ENCODE peak calls at places on chromosome 15, in eight cellular contexts. One of them, this sample, is unnamed.
A peak's percentile ranks its signal among the peaks of the same experiment; 100 is the strongest.

GRCh38 chr15:63287109-63287508 is 9.7 kb downstream of the APH1B start:
- DNase-seq in AG20443: no peak
- DNase-seq in germinal center: no peak
- DNase-seq in tibial artery: no peak
- DNase-seq in cardiac fibroblast: peak; percentile 52
- DNase-seq in putamen: no peak
- DNase-seq in GM06990: no peak
- DNase-seq in amygdala: no peak
- DNase-seq in this sample: peak; percentile 12

GRCh38 chr15:101669744-101670143 is 17.6 kb upstream of the TM2D3 start:
- DNase-seq in AG20443: no peak
- DNase-seq in germinal center: no peak
- DNase-seq in tibial artery: no peak
- DNase-seq in cardiac fibroblast: peak; percentile 72
- DNase-seq in putamen: no peak
- DNase-seq in GM06990: no peak
- DNase-seq in amygdala: no peak
- DNase-seq in this sample: peak; percentile 43

GRCh38 chr15:100336061-100336460 is 5.7 kb downstream of the ADAMTS17 start:
- DNase-seq in AG20443: no peak
- DNase-seq in germinal center: no peak
- DNase-seq in tibial artery: no peak
- DNase-seq in cardiac fibroblast: no peak
- DNase-seq in putamen: no peak
- DNase-seq in GM06990: no peak
- DNase-seq in amygdala: no peak
- DNase-seq in this sample: no peak

GRCh38 chr15:65092046-65092770 is 15.7 kb downstream of the KBTBD13 start:
- DNase-seq in AG20443: no peak
- DNase-seq in germinal center: no peak
- DNase-seq in tibial artery: no peak
- DNase-seq in cardiac fibroblast: no peak
- DNase-seq in putamen: no peak
- DNase-seq in GM06990: no peak
- DNase-seq in amygdala: no peak
- DNase-seq in this sample: no peak

GRCh38 chr15:66594344-66594743 is 28.5 kb upstream of the LCTL start:
- DNase-seq in AG20443: no peak
- DNase-seq in germinal center: no peak
- DNase-seq in tibial artery: no peak
- DNase-seq in cardiac fibroblast: no peak
- DNase-seq in putamen: no peak
- DNase-seq in GM06990: no peak
- DNase-seq in amygdala: no peak
- DNase-seq in this sample: no peak

GRCh38 chr15:56733131-56734012 is at the start of gene ZNF280D:
- DNase-seq in AG20443: peak; percentile 94
- DNase-seq in germinal center: peak; percentile 86
- DNase-seq in tibial artery: peak; percentile 89
- DNase-seq in cardiac fibroblast: peak; percentile 92
- DNase-seq in putamen: peak; percentile 89
- DNase-seq in GM06990: peak; percentile 88
- DNase-seq in amygdala: peak; percentile 85
- DNase-seq in this sample: peak; percentile 89

GRCh38 chr15:42153874-42154575 is 2.4 kb downstream of the PLA2G4F start:
- DNase-seq in AG20443: no peak
- DNase-seq in germinal center: no peak
- DNase-seq in tibial artery: no peak
- DNase-seq in cardiac fibroblast: no peak
- DNase-seq in putamen: no peak
- DNase-seq in GM06990: no peak
- DNase-seq in amygdala: no peak
- DNase-seq in this sample: no peak

GRCh38 chr15:67107014-67107812 is 41.8 kb downstream of the SMAD3 start:
- DNase-seq in AG20443: peak; percentile 89
- DNase-seq in germinal center: no peak
- DNase-seq in tibial artery: peak; percentile 58
- DNase-seq in cardiac fibroblast: peak; percentile 99
- DNase-seq in putamen: no peak
- DNase-seq in GM06990: no peak
- DNase-seq in amygdala: no peak
- DNase-seq in this sample: peak; percentile 100

GRCh38 chr15:36156855-36157521 is 422.4 kb upstream of the CDIN1 start:
- DNase-seq in AG20443: peak; percentile 68
- DNase-seq in germinal center: no peak
- DNase-seq in tibial artery: peak; percentile 28
- DNase-seq in cardiac fibroblast: peak; percentile 80
- DNase-seq in putamen: no peak
- DNase-seq in GM06990: no peak
- DNase-seq in amygdala: no peak
- DNase-seq in this sample: peak; percentile 93

GRCh38 chr15:67799801-67800205 is 25.5 kb upstream of the SKOR1 start:
- DNase-seq in AG20443: no peak
- DNase-seq in germinal center: no peak
- DNase-seq in tibial artery: no peak
- DNase-seq in cardiac fibroblast: no peak
- DNase-seq in putamen: no peak
- DNase-seq in GM06990: no peak
- DNase-seq in amygdala: no peak
- DNase-seq in this sample: no peak

GRCh38 chr15:97978408-97979130 is 18.1 kb downstream of the ARRDC4 start:
- DNase-seq in AG20443: peak; percentile 43
- DNase-seq in germinal center: no peak
- DNase-seq in tibial artery: no peak
- DNase-seq in cardiac fibroblast: peak; percentile 28
- DNase-seq in putamen: no peak
- DNase-seq in GM06990: no peak
- DNase-seq in amygdala: no peak
- DNase-seq in this sample: peak; percentile 29

GRCh38 chr15:39627456-39628130 is 46.7 kb downstream of the THBS1 start:
- DNase-seq in AG20443: no peak
- DNase-seq in germinal center: no peak
- DNase-seq in tibial artery: no peak
- DNase-seq in cardiac fibroblast: no peak
- DNase-seq in putamen: no peak
- DNase-seq in GM06990: no peak
- DNase-seq in amygdala: no peak
- DNase-seq in this sample: no peak

GRCh38 chr15:34335176-34335575 is 2.4 kb downstream of the SLC12A6 start:
- DNase-seq in AG20443: no peak
- DNase-seq in germinal center: no peak
- DNase-seq in tibial artery: no peak
- DNase-seq in cardiac fibroblast: peak; percentile 74
- DNase-seq in putamen: no peak
- DNase-seq in GM06990: peak; percentile 34
- DNase-seq in amygdala: no peak
- DNase-seq in this sample: no peak

GRCh38 chr15:59349715-59350420 is 22.8 kb downstream of the MYO1E start:
- DNase-seq in AG20443: peak; percentile 91
- DNase-seq in germinal center: no peak
- DNase-seq in tibial artery: no peak
- DNase-seq in cardiac fibroblast: peak; percentile 95
- DNase-seq in putamen: no peak
- DNase-seq in GM06990: no peak
- DNase-seq in amygdala: no peak
- DNase-seq in this sample: peak; percentile 98